ENCODE peak calls at places on chromosome 14, in ten cellular contexts. N is CD4-positive, CD25-positive, alpha-beta regulatory T cell; Y is A549; D is cardiac muscle cell; U is foreskin fibroblast; L is AG04450; S is skeletal muscle cell; B is ovary; F is HCT116; G is CD8-positive, alpha-beta memory T cell. W is an unnamed sample.

GRCh38 chr14:22597265-22597664 is 835 bp upstream of the ABHD4 start:
- DNase-seq in G (no peak), U (no peak), D (peak; percentile 30), F (no peak), N (no peak), L (no peak), Y (no peak), S (no peak), B (no peak), W (no peak)

GRCh38 chr14:25007832-25008231 is 42.1 kb downstream of the STXBP6 start:
- DNase-seq in F (no peak), N (no peak), S (no peak), L (no peak), G (no peak), D (no peak), U (no peak), B (no peak), Y (peak; percentile 3), W (no peak)

GRCh38 chr14:70856851-70857498 is 47.7 kb upstream of the MAP3K9 start:
- DNase-seq in N (peak; percentile 28), U (peak; percentile 87), Y (peak; percentile 5), F (no peak), D (no peak), L (peak; percentile 77), B (no peak), S (peak; percentile 85), G (no peak), W (peak; percentile 92)

GRCh38 chr14:37591941-37592287 is 3.1 kb downstream of the FOXA1 start:
- DNase-seq in N (no peak), D (no peak), G (no peak), B (no peak), L (no peak), F (no peak), U (no peak), S (no peak), Y (peak; percentile 77), W (no peak)

GRCh38 chr14:65206078-65206447 is 103.7 kb upstream of the MAX start:
- DNase-seq in Y (no peak), D (no peak), U (no peak), F (no peak), B (no peak), L (no peak), G (no peak), N (peak; percentile 40), S (no peak), W (no peak)

GRCh38 chr14:87049886-87050820 is 942.8 kb downstream of the GALC start:
- DNase-seq in S (no peak), D (peak; percentile 40), F (no peak), U (peak; percentile 3), N (peak; percentile 0), L (peak; percentile 3), Y (peak; percentile 20), G (no peak), B (no peak), W (peak; percentile 2)

GRCh38 chr14:92651106-92651792 is 97.2 kb downstream of the LGMN start:
- DNase-seq in G (peak; percentile 61), N (peak; percentile 96), L (no peak), S (no peak), D (no peak), Y (no peak), B (no peak), U (no peak), F (no peak), W (no peak)

GRCh38 chr14:89572566-89573398 is 155.7 kb upstream of the FOXN3 start:
- DNase-seq in G (no peak), N (no peak), S (no peak), D (no peak), F (no peak), Y (no peak), U (no peak), B (no peak), L (no peak), W (no peak)

GRCh38 chr14:103657466-103657865 is 28.5 kb downstream of the KLC1 start:
- DNase-seq in U (peak; percentile 82), G (no peak), Y (no peak), S (no peak), N (no peak), D (no peak), L (peak; percentile 44), F (no peak), B (no peak), W (peak; percentile 59)

GRCh38 chr14:78405071-78405856 is 235.1 kb downstream of the NRXN3 start:
- DNase-seq in U (no peak), S (no peak), G (no peak), Y (no peak), N (no peak), F (no peak), D (no peak), B (no peak), L (no peak), W (no peak)

GRCh38 chr14:59044707-59045106 is 143.8 kb upstream of the DAAM1 start:
- DNase-seq in S (no peak), N (no peak), F (no peak), B (no peak), L (no peak), U (no peak), D (no peak), G (no peak), Y (no peak), W (no peak)

GRCh38 chr14:65414961-65415589 is 2.5 kb downstream of the FUT8 start:
- DNase-seq in Y (peak; percentile 29), S (no peak), N (peak; percentile 68), F (no peak), L (peak; percentile 6), U (peak; percentile 29), G (no peak), B (no peak), D (peak; percentile 30), W (no peak)

GRCh38 chr14:31921741-31922140 is 155.4 kb upstream of the ARHGAP5 start:
- DNase-seq in U (no peak), D (no peak), F (no peak), L (no peak), G (no peak), B (no peak), Y (no peak), N (no peak), S (no peak), W (no peak)

GRCh38 chr14:69703047-69704046 is 63.6 kb upstream of the SRSF5 start:
- DNase-seq in Y (no peak), S (no peak), B (no peak), F (no peak), G (no peak), L (no peak), N (no peak), D (no peak), U (no peak), W (no peak)

GRCh38 chr14:89277229-89277628 is 139.8 kb downstream of the FOXN3 start:
- DNase-seq in Y (no peak), N (no peak), L (no peak), G (no peak), U (no peak), F (no peak), B (no peak), S (no peak), D (no peak), W (no peak)

GRCh38 chr14:39265032-39265431 is 31.3 kb downstream of the MIA2 start:
- DNase-seq in G (no peak), D (peak; percentile 22), U (peak; percentile 10), N (no peak), B (no peak), Y (peak; percentile 55), F (peak; percentile 41), S (no peak), L (no peak), W (no peak)
- H3K4me3 ChIP-seq in G (no peak overlapping the region), D (peak overlapping the region; percentile 59), U (no peak overlapping the region), N (no peak overlapping the region), B (no peak overlapping the region), Y (peak overlapping the region; percentile 72), F (peak overlapping the region; percentile 19), S (peak overlapping the region; percentile 27), L (no peak overlapping the region), W (peak overlapping the region; percentile 20)

DNA sequence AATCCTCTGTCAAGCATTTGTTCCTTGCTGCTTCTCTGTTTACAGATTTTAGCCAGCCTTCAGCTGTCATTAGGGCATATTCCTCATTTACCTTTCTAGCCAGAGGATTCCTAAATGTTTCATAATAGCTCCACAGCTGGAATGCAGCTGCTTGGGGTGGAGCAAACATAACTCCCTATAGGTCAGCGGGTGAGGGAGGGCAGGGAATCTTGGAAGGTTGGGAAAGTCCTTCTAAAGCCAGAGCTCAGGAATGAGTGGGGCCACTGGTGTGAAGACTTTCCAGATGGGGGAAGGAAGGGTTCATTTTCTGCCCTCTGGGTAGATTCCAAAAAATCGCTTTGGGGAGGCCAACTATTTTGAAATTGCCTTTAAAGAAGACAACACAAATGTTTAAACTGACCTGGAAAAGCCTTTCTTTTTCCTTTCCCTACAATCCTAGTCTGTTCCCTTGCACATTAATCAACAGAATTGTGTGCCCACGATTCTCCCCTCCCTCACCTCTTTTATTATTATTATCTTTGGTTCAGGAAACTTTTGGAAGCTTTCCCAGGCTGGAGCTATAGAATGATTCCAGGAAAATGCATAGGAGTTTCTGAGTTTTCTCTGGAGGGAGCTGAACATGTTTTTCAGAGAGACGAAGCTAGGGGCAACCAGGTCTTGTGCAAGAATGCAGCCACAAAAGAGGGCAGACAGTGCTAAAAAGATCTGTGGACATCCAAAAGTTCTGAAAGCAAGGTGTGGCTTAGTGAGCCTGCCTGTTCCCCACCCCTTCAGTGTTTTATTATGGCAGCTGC is 16.5 kb upstream of the IRF2BPL start:
- DNase-seq in F (no peak), S (no peak), U (peak; percentile 85), B (peak; percentile 79), Y (peak; percentile 70), G (no peak), D (no peak), L (no peak), N (no peak), W (no peak)
- H3K4me3 ChIP-seq in F (no peak overlapping the region), S (no peak overlapping the region), U (no peak overlapping the region), B (no peak overlapping the region), Y (no peak overlapping the region), G (no peak overlapping the region), D (no peak overlapping the region), L (no peak overlapping the region), N (no peak overlapping the region), W (no peak overlapping the region)

DNA sequence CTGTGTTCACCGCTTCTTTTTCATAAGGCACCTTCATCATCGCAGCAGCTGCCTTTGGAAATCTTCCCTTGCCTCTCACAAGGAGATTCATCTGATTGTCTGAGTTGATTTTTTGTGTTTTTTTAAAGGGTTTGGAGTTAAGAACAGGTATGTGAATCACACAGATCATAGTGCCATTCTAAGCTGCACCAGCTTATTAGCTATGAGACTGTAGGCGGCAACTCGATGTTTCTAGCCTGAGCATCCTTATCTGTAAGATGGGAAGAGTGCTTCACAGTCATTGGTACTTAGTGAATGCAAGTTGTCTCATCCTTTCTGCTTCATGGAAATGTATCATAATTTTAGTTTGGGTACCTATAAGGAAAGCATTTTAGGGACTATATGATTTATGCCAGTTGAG is 32.0 kb downstream of the SLC25A29 start:
- DNase-seq in G (no peak), Y (no peak), S (no peak), N (no peak), B (no peak), F (no peak), U (no peak), D (no peak), L (no peak), W (no peak)
- H3K4me3 ChIP-seq in G (no peak overlapping the region), Y (no peak overlapping the region), S (no peak overlapping the region), N (no peak overlapping the region), B (no peak overlapping the region), F (no peak overlapping the region), U (no peak overlapping the region), D (no peak overlapping the region), L (no peak overlapping the region), W (no peak overlapping the region)

GRCh38 chr14:51653096-51653814 is 1.5 kb downstream of the FRMD6 start:
- DNase-seq in G (no peak), N (peak; percentile 44), S (no peak), D (peak; percentile 46), U (peak; percentile 42), F (no peak), Y (peak; percentile 58), B (no peak), L (no peak), W (no peak)
- H3K4me3 ChIP-seq in G (peak overlapping the region; percentile 74), N (peak overlapping the region; percentile 54), S (peak overlapping the region; percentile 95), D (peak overlapping the region; percentile 63), U (peak overlapping the region; percentile 92), F (peak overlapping the region; percentile 75), Y (peak overlapping the region; percentile 52), B (peak overlapping the region; percentile 76), L (peak overlapping the region; percentile 96), W (peak overlapping the region; percentile 83)